ENCODE peak calls at places on chromosomes 6 and 20, in four cellular contexts. Y is K562, X is HCT116, W is endothelial cell of umbilical vein. J is an unnamed sample.

GRCh38 chr6:51675551-51676275 is 411.7 kb downstream of the PKHD1 start:
- DNase-seq in Y (no peak), X (no peak), W (no peak), J (no peak)

GRCh38 chr6:39218868-39219567 is 10.3 kb downstream of the KCNK5 start:
- DNase-seq in Y (no peak), X (no peak), W (no peak), J (no peak)

GRCh38 chr6:153698001-153698400 is 341.0 kb upstream of the OPRM1 start:
- DNase-seq in Y (no peak), X (no peak), W (no peak), J (no peak)

GRCh38 chr6:112253842-112254816 is at the start of gene LAMA4:
- DNase-seq in Y (no peak), X (no peak), W (peak; percentile 86), J (no peak)

GRCh38 chr6:144585217-144585814 is 300.2 kb downstream of the UTRN start:
- DNase-seq in Y (peak; percentile 21), X (peak; percentile 54), W (peak; percentile 59), J (no peak)

GRCh38 chr6:43124481-43124880 is 46.6 kb upstream of the SRF start:
- DNase-seq in Y (no peak), X (no peak), W (no peak), J (no peak)

GRCh38 chr6:72825265-72825918 is 203.5 kb downstream of the KCNQ5 start:
- DNase-seq in Y (no peak), X (no peak), W (peak; percentile 27), J (no peak)

GRCh38 chr20:23583526-23583925 is 15.2 kb upstream of the CST9L start:
- DNase-seq in Y (no peak), X (no peak), W (no peak), J (no peak)

GRCh38 chr6:31419842-31420241 is 16.4 kb downstream of the MICA start:
- DNase-seq in Y (no peak), X (no peak), W (no peak), J (no peak)

GRCh38 chr6:147285087-147285855 is 81.1 kb downstream of the STXBP5 start:
- DNase-seq in Y (peak; percentile 34), X (peak; percentile 34), W (peak; percentile 62), J (peak; percentile 14)

GRCh38 chr6:134555672-134556071 is 237.8 kb upstream of the SGK1 start:
- DNase-seq in Y (no peak), X (no peak), W (no peak), J (no peak)

GRCh38 chr6:151900897-151901485 is 93.5 kb downstream of the ESR1 start:
- DNase-seq in Y (no peak), X (no peak), W (no peak), J (no peak)

GRCh38 chr6:151905072-151905471 is 97.6 kb downstream of the ESR1 start:
- DNase-seq in Y (no peak), X (no peak), W (no peak), J (no peak)

GRCh38 chr6:151905854-151906253 is 98.4 kb downstream of the ESR1 start:
- DNase-seq in Y (no peak), X (no peak), W (no peak), J (no peak)

GRCh38 chr6:151904631-151905030 is 97.1 kb downstream of the ESR1 start:
- DNase-seq in Y (no peak), X (no peak), W (no peak), J (no peak)

DNA sequence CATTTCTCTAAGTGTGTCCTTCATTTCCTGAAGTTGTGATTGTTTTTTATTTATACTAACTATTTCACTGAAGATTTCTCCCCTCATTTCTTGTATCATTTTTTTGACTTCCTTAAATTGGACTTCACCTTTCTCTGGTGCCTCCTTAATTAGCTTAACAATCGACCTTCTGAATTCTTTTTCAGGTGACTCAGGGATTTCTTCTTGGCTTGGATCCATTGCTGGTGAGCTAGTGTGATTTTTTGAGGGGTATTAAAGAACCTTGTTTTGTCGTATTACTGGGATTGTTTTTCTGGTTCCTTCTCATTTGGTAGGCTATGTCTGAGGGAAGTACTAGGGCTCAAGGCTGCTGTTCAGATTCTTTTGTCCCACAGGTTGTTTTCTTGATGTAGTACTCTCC is 92.8 kb downstream of the ESR1 start:
- DNase-seq in Y (no peak), X (no peak), W (no peak), J (no peak)
- H3K9ac ChIP-seq in Y (no peak overlapping the region), X (no peak overlapping the region), W (no peak overlapping the region), J (no peak overlapping the region)

GRCh38 chr20:58927490-58928061 is 53.5 kb upstream of the NELFCD start:
- DNase-seq in Y (no peak), X (no peak), W (no peak), J (no peak)
- TF ChIP-seq POLR2AphosphoS5 in Y (no peak), X (no peak), W (no peak), J (no peak)

DNA sequence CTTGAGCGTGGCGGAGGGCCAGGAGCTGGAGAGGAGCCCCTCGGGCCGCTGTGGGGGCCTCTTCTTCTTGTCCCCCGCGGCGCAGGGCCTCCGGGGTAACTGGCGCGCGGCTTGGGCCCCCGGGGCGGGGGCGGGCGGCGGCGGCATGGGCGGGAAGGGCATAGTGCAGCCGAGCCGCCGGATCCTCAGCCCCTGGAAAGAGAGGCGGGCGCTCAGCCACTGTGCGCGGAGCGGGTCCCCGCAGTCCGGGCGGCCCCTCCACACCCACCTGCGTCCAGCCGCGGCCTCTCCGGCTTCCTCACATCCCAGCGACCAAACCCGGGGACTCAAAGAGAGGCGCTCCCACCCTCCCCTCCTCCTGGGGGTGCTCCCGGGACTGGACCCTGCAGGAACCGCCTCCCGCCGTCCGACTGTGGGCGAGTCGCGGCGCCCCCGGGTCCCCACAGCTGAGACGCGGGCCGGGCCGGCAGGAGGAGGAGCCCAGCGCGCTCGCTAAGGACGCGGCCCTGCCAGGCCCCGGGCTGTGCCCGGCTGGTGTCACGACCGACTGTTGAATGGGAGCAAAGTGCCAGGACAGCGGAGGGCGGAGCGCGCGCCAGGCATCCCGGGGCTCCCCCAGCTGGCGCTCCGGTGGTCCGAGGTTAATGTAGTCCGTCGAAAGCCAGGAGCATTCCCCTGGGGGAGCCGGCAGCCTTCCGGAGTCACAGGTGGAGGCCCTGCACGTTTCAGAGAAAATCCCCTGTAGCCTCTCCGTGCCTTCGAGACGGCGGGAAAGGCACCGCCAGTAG is at the start of gene PRR18:
- DNase-seq in Y (no peak), X (no peak), W (no peak), J (no peak)
- TF ChIP-seq EZH2 in Y (no peak), X (no peak), W (peak; percentile 2), J (no peak)

GRCh38 chr20:32672315-32672981 is 1.3 kb downstream of the C20orf203 start:
- DNase-seq in Y (no peak), X (no peak), W (no peak), J (no peak)

GRCh38 chr20:32670773-32671455 is 2.8 kb downstream of the C20orf203 start:
- DNase-seq in Y (no peak), X (no peak), W (no peak), J (no peak)

GRCh38 chr20:32675223-32675975 is 1.7 kb upstream of the C20orf203 start:
- DNase-seq in Y (no peak), X (no peak), W (no peak), J (no peak)

GRCh38 chr20:32674362-32674789 is 635 bp upstream of the C20orf203 start:
- DNase-seq in Y (peak; percentile 78), X (peak; percentile 40), W (peak; percentile 69), J (no peak)

DNA sequence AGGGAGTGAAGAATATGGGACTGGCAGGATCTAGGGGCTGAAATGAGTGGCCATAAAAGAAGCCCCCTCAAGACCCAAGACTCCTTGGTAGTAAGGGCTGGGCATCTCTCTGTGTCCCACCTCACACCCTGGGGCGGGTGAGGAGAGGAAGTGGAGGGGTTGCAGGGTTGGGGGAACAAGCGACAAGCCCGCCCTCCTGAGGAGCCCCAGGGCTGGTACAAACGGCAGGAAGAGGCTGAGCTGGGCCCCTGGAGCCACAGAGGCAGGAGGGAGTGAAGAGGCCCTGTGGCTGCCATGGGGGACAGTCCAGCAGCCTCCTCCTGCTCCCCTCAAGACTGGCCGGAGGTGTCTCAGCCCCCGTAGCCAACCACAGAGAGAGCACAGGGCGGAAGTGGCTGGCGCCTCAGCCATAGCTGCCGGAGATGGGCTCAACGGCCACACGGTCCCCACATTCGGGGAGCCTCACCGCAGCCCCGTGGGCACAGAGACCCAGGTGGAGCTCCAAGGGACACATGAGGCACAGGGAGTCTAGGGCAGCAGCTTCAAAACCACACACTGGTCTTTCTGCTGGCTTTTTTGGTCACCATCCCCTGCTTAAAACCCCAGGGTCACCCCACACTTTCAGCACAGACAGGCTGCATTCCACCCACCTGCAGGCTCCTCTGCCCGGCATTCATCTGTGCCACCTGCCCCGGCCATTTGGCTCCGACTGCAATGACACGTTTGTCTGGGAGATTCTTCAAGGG is 586 bp downstream of the C20orf203 start:
- DNase-seq in Y (no peak), X (no peak), W (no peak), J (no peak)
- H3K9ac ChIP-seq in Y (peak overlapping the region; percentile 61), X (no peak overlapping the region), W (no peak overlapping the region), J (peak overlapping the region; percentile 37)

GRCh38 chr6:137873273-137873762 is 6.3 kb downstream of the TNFAIP3 start:
- DNase-seq in Y (no peak), X (no peak), W (peak; percentile 88), J (peak; percentile 47)
- TF ChIP-seq POLR2AphosphoS5 in Y (no peak), X (no peak), W (no peak), J (no peak)

GRCh38 chr6:106973018-106973840 is 1.3 kb downstream of the CD24 start:
- DNase-seq in Y (no peak), X (no peak), W (no peak), J (no peak)
- TF ChIP-seq EZH2 in Y (no peak), X (no peak), W (no peak), J (peak; percentile 50)

J was measured in SK-N-MC.